ENCODE peak calls at places on chromosomes 12 and 14, in four cellular contexts. U is lower leg skin, V is nephron progenitor cell, A is substantia nigra. M is an unnamed sample.

GRCh38 chr12:3751151-3752095 is 1.5 kb downstream of the CRACR2A start:
- DNase-seq in U (no peak), V (no peak), A (no peak), M (no peak)

GRCh38 chr14:77124345-77125274 is 17.0 kb downstream of the ZDHHC22 start:
- DNase-seq in U (no peak), V (peak), A (peak), M (peak)

GRCh38 chr14:73245401-73246325 is 8.4 kb downstream of the PAPLN start:
- DNase-seq in U (peak), V (no peak), A (no peak), M (no peak)

GRCh38 chr12:115213118-115213517 is 529.1 kb upstream of the TBX3 start:
- DNase-seq in U (no peak), V (no peak), A (no peak), M (no peak)

GRCh38 chr14:33909380-33910084 is 41.3 kb downstream of the EGLN3 start:
- DNase-seq in U (no peak), V (no peak), A (no peak), M (no peak)

GRCh38 chr12:131065279-131065678 is 111.6 kb downstream of the ADGRD1 start:
- DNase-seq in U (peak), V (no peak), A (no peak), M (no peak)

GRCh38 chr14:95360828-95361227 is 41.1 kb upstream of the CLMN start:
- DNase-seq in U (peak), V (no peak), A (no peak), M (no peak)

GRCh38 chr12:40515041-40515825 is 177.0 kb upstream of the CNTN1 start:
- DNase-seq in U (no peak), V (no peak), A (no peak), M (no peak)

GRCh38 chr12:125544979-125545378 is 479.7 kb downstream of the AACS start:
- DNase-seq in U (no peak), V (no peak), A (no peak), M (no peak)

GRCh38 chr12:26177303-26177702 is 18.1 kb upstream of the SSPN start:
- DNase-seq in U (no peak), V (no peak), A (no peak), M (no peak)

GRCh38 chr12:45122776-45123380 is 72.0 kb upstream of the DBX2 start:
- DNase-seq in U (no peak), V (no peak), A (no peak), M (peak)

GRCh38 chr14:84468153-84468552 is 1061.8 kb upstream of the FLRT2 start:
- DNase-seq in U (no peak), V (no peak), A (no peak), M (no peak)

GRCh38 chr12:24561882-24562760 is 386.8 kb downstream of the BCAT1 start:
- DNase-seq in U (peak), V (peak), A (peak), M (peak)

GRCh38 chr12:129746318-129746717 is 157.5 kb downstream of the TMEM132D start:
- DNase-seq in U (no peak), V (no peak), A (no peak), M (no peak)

GRCh38 chr12:120783197-120783596 is 57.6 kb downstream of the ACADS start:
- DNase-seq in U (no peak), V (no peak), A (no peak), M (no peak)

GRCh38 chr14:106586098-106586704 is 1059.8 kb downstream of the TMEM121 start:
- DNase-seq in U (no peak), V (no peak), A (no peak), M (no peak)

GRCh38 chr12:26867084-26867483 is 34.1 kb upstream of the ITPR2 start:
- DNase-seq in U (no peak), V (no peak), A (no peak), M (no peak)

GRCh38 chr12:56581418-56582145 is 48.5 kb downstream of the BAZ2A start:
- DNase-seq in U (no peak), V (no peak), A (no peak), M (no peak)

GRCh38 chr12:75378354-75378753 is 12.5 kb upstream of the GLIPR1L2 start:
- DNase-seq in U (no peak), V (no peak), A (no peak), M (no peak)

GRCh38 chr14:51581017-51581881 is 70.5 kb upstream of the FRMD6 start:
- DNase-seq in U (no peak), V (no peak), A (no peak), M (no peak)

GRCh38 chr14:84789012-84789411 is 740.9 kb upstream of the FLRT2 start:
- DNase-seq in U (no peak), V (no peak), A (no peak), M (no peak)

GRCh38 chr12:3730111-3730510 is 22.8 kb downstream of the CRACR2A start:
- DNase-seq in U (peak), V (no peak), A (no peak), M (no peak)

GRCh38 chr12:43957732-43958131 is 121.9 kb downstream of the TMEM117 start:
- DNase-seq in U (no peak), V (peak), A (no peak), M (peak)

GRCh38 chr12:119412811-119413794 is 78.6 kb downstream of the CCDC60 start:
- DNase-seq in U (peak), V (peak), A (peak), M (peak)

GRCh38 chr14:28756896-28757570 is 9.6 kb upstream of the FOXG1 start:
- DNase-seq in U (no peak), V (peak), A (no peak), M (no peak)

GRCh38 chr14:104657563-104658324 is 31.7 kb upstream of the INF2 start:
- DNase-seq in U (no peak), V (no peak), A (no peak), M (no peak)

GRCh38 chr14:56797569-56798446 is 12.5 kb downstream of the OTX2 start:
- DNase-seq in U (no peak), V (peak), A (no peak), M (no peak)

GRCh38 chr14:58979325-58979724 is 209.1 kb upstream of the DAAM1 start:
- DNase-seq in U (no peak), V (no peak), A (no peak), M (no peak)

GRCh38 chr12:65634626-65635331 is 189.5 kb upstream of the HMGA2 start:
- DNase-seq in U (no peak), V (no peak), A (no peak), M (no peak)

GRCh38 chr12:73547421-73547820 is 990.2 kb upstream of the ATXN7L3B start:
- DNase-seq in U (no peak), V (no peak), A (no peak), M (no peak)

GRCh38 chr12:132502149-132502881 is 12.4 kb downstream of the FBRSL1 start:
- DNase-seq in U (no peak), V (peak), A (no peak), M (peak)

GRCh38 chr12:119456824-119457223 is 122.3 kb downstream of the CCDC60 start:
- DNase-seq in U (no peak), V (no peak), A (no peak), M (no peak)

GRCh38 chr14:93103392-93104080 is 12.2 kb downstream of the ITPK1 start:
- DNase-seq in U (no peak), V (no peak), A (no peak), M (no peak)

GRCh38 chr12:53659609-53660008 is 16.3 kb downstream of the ATP5MC2 start:
- DNase-seq in U (no peak), V (no peak), A (no peak), M (no peak)

GRCh38 chr12:24861751-24862575 is 86.9 kb downstream of the BCAT1 start:
- DNase-seq in U (no peak), V (no peak), A (no peak), M (no peak)

GRCh38 chr14:69358233-69358963 is 39.7 kb downstream of the ERH start:
- DNase-seq in U (peak), V (no peak), A (no peak), M (no peak)